ENCODE peak calls at places on chromosomes 11 and 22, in seven cellular contexts. X is sigmoid colon, G is aorta, V is brain microvascular endothelial cell, I is neural progenitor cell, B is A549, Z is lower lobe of right lung. L is an unnamed sample.

GRCh38 chr11:116035972-116036371 is 531.8 kb upstream of the CADM1 start:
- DNase-seq in G (no peak), Z (no peak), I (no peak), B (no peak), X (no peak), V (no peak), L (no peak)

GRCh38 chr11:10935015-10935564 is 77.2 kb upstream of the ZBED5 start:
- DNase-seq in G (no peak), X (no peak), V (no peak), I (no peak), Z (no peak), B (no peak), L (no peak)

GRCh38 chr22:19931514-19931913 is 10.1 kb upstream of the COMT start:
- DNase-seq in G (peak), V (no peak), Z (peak), I (no peak), X (no peak), B (no peak), L (no peak)

GRCh38 chr11:61083601-61084147 is 18.6 kb upstream of the CD5 start:
- DNase-seq in V (no peak), X (no peak), Z (no peak), I (no peak), G (no peak), B (no peak), L (no peak)

GRCh38 chr11:8642226-8642625 is 40.2 kb downstream of the TRIM66 start:
- DNase-seq in X (no peak), G (no peak), I (no peak), Z (no peak), V (no peak), B (no peak), L (no peak)

GRCh38 chr11:130166457-130166784 is 6.8 kb downstream of the ST14 start:
- DNase-seq in I (no peak), X (no peak), Z (no peak), V (peak), G (no peak), B (peak), L (no peak)

GRCh38 chr11:86058360-86058759 is 10.5 kb downstream of the PICALM start:
- DNase-seq in X (no peak), V (no peak), B (no peak), Z (no peak), I (no peak), G (no peak), L (no peak)

GRCh38 chr11:69011624-69012091 is 1.4 kb downstream of the MRGPRF start:
- DNase-seq in V (no peak), B (no peak), G (peak), X (no peak), Z (peak), I (no peak), L (no peak)

GRCh38 chr11:47047972-47048371 is 111.4 kb downstream of the CSTPP1 start:
- DNase-seq in Z (no peak), B (no peak), G (no peak), X (no peak), I (no peak), V (no peak), L (no peak)

GRCh38 chr11:118436639-118437045 is 350 bp downstream of the KMT2A start:
- DNase-seq in X (peak), Z (peak), I (no peak), B (no peak), V (no peak), G (peak), L (peak)

GRCh38 chr11:121449123-121449522 is 3.0 kb upstream of the SORL1 start:
- DNase-seq in G (no peak), V (no peak), Z (no peak), X (no peak), B (no peak), I (no peak), L (no peak)

GRCh38 chr11:121446752-121447156 is 5.4 kb upstream of the SORL1 start:
- DNase-seq in V (no peak), X (no peak), Z (no peak), B (no peak), G (no peak), I (peak), L (no peak)

GRCh38 chr11:121450424-121450823 is 1.7 kb upstream of the SORL1 start:
- DNase-seq in I (no peak), B (no peak), V (no peak), G (no peak), Z (no peak), X (no peak), L (no peak)

GRCh38 chr11:121449626-121450025 is 2.5 kb upstream of the SORL1 start:
- DNase-seq in G (no peak), X (no peak), V (no peak), I (no peak), B (no peak), Z (no peak), L (no peak)

DNA sequence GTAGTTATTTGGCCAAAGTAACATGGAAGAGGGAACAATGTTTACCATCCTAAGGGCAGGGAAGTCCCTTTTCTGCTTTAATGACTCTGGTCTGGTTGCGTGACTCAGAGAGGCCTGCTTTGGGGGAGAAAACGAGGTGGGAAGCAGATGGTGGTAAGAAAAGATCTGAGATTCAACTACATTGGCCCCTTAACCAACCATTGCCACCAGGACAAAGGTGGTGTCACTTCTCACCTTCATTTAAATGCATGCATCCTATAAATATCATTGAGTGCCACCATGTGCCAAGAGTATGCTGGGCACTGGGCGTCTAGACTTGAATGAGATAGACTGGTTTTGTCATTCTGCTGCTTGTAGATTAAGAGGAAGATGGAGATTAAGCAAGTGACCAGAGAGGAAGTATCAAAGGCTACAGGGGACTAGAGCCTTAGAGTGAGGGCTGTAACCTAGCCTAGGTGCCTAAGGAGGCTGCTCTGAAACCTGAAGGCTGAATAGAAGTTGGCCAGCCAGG is 3.6 kb upstream of the SORL1 start:
- DNase-seq in G (no peak), X (no peak), B (no peak), Z (no peak), V (no peak), I (no peak), L (no peak)
- H3K27ac ChIP-seq in G (no peak), X (no peak), B (no peak), Z (peak), V (no peak), I (no peak), L (no peak)

GRCh38 chr22:44684506-44685383 is 17.3 kb upstream of the PRR5 start:
- DNase-seq in X (peak), Z (peak), B (peak), V (peak), I (peak), G (peak), L (peak)
- H3K27ac ChIP-seq in X (no peak), Z (no peak), B (peak), V (peak), I (no peak), G (no peak), L (no peak)

GRCh38 chr11:17517186-17517585 is 27.0 kb downstream of the USH1C start:
- DNase-seq in V (no peak), X (no peak), G (no peak), Z (no peak), B (no peak), I (no peak), L (no peak)

GRCh38 chr11:17515443-17516176 is 28.6 kb downstream of the USH1C start:
- DNase-seq in I (no peak), V (no peak), Z (no peak), X (no peak), B (no peak), G (no peak), L (no peak)

GRCh38 chr11:17518366-17518765 is 25.9 kb downstream of the USH1C start:
- DNase-seq in X (no peak), I (no peak), B (no peak), Z (no peak), G (no peak), V (no peak), L (no peak)

GRCh38 chr11:17514476-17514875 is 29.7 kb downstream of the USH1C start:
- DNase-seq in I (no peak), B (no peak), V (no peak), G (no peak), Z (no peak), X (no peak), L (no peak)

DNA sequence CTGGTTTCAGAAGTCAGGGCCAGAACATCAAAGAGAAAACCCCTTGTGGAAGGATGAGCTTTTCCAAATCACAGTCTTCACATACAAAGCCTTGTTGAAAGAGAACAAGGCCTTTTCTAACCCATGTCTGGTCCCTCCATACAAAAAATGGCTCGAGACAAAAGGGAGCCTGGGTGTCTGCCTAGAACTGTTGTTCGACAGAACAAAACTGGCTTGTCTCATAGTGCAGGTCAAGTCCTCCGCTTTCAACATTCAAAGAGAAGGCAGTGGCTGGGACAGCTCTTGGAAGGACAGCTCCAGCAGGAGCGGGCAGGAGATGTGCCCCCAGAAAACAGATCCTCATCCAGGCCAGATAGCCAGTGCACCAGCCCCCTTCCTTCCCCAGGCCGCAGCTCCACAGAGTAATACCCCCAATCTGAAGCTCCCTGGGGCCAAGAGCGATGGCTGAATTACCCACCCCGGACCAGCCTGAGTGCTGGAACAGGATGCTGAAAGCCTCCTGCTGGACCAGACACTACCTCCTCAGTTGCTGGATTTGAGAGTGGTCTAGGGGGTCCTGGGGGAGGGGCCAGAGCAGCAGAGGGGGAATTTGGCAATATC is 27.6 kb downstream of the USH1C start:
- DNase-seq in V (no peak), X (no peak), Z (no peak), I (no peak), B (no peak), G (no peak), L (no peak)
- H3K27ac ChIP-seq in V (no peak), X (no peak), Z (no peak), I (no peak), B (no peak), G (no peak), L (peak)

GRCh38 chr22:36612458-36612857 is 83.5 kb upstream of the EIF3D start:
- DNase-seq in G (no peak), V (no peak), I (no peak), Z (no peak), B (no peak), X (no peak), L (no peak)
- H3K27ac ChIP-seq in G (no peak), V (no peak), I (no peak), Z (no peak), B (no peak), X (no peak), L (no peak)

GRCh38 chr22:46738642-46738960 is 549 bp upstream of the CERK start:
- DNase-seq in B (no peak), G (no peak), Z (no peak), V (no peak), X (no peak), I (peak), L (peak)
- H3K27ac ChIP-seq in B (peak), G (peak), Z (peak), V (peak), X (peak), I (no peak), L (no peak)

GRCh38 chr11:128251140-128251539 is 336.2 kb downstream of the ETS1 start:
- DNase-seq in B (no peak), G (no peak), X (no peak), V (no peak), I (no peak), Z (no peak), L (no peak)

GRCh38 chr11:128244896-128245295 is 342.5 kb downstream of the ETS1 start:
- DNase-seq in G (no peak), B (no peak), I (no peak), X (no peak), V (no peak), Z (no peak), L (no peak)

GRCh38 chr11:128250482-128250881 is 336.9 kb downstream of the ETS1 start:
- DNase-seq in G (no peak), V (no peak), Z (no peak), B (no peak), X (no peak), I (no peak), L (no peak)

GRCh38 chr11:128246364-128247234 is 340.8 kb downstream of the ETS1 start:
- DNase-seq in B (no peak), I (peak), V (no peak), Z (no peak), X (no peak), G (no peak), L (no peak)

GRCh38 chr11:128247235-128247594 is 340.1 kb downstream of the ETS1 start:
- DNase-seq in I (no peak), X (no peak), G (no peak), Z (no peak), B (no peak), V (no peak), L (no peak)
- H3K27ac ChIP-seq in I (no peak), X (no peak), G (no peak), Z (no peak), B (no peak), V (no peak), L (no peak)